ENCODE peak calls at places on chromosome 6, in four cellular contexts. S is thoracic aorta, Y is tibial artery, G is cardiac muscle cell. X is an unnamed sample.

GRCh38 chr6:104459543-104459942 is 400.2 kb downstream of the HACE1 start:
- DNase-seq in G (no peak), Y (no peak), S (no peak), X (no peak)

GRCh38 chr6:127177030-127177928 is 58.8 kb downstream of the RSPO3 start:
- DNase-seq in G (peak; percentile 61), S (no peak), Y (no peak), X (no peak)

GRCh38 chr6:131861356-131861755 is 53.5 kb downstream of the ENPP1 start:
- DNase-seq in S (no peak), G (peak; percentile 48), Y (no peak), X (no peak)

GRCh38 chr6:34491091-34491430 is 25.2 kb downstream of the PACSIN1 start:
- DNase-seq in Y (peak; percentile 25), S (no peak), G (peak; percentile 61), X (no peak)

GRCh38 chr6:166836785-166837718 is 119.3 kb downstream of the RNASET2 start:
- DNase-seq in Y (no peak), S (no peak), G (no peak), X (no peak)

GRCh38 chr6:163634514-163635171 is 220.1 kb downstream of the QKI start:
- DNase-seq in G (no peak), S (no peak), Y (no peak), X (no peak)

GRCh38 chr6:73511796-73512195 is 9.0 kb downstream of the EEF1A1 start:
- DNase-seq in Y (no peak), G (no peak), S (no peak), X (no peak)

GRCh38 chr6:154302111-154302752 is 54.4 kb downstream of the IPCEF1 start:
- DNase-seq in G (peak; percentile 70), Y (no peak), S (no peak), X (no peak)

GRCh38 chr6:2876210-2877056 is 26.7 kb downstream of the SERPINB9 start:
- DNase-seq in S (no peak), G (peak; percentile 95), Y (peak; percentile 63), X (no peak)

GRCh38 chr6:57021086-57021720 is 25.3 kb upstream of the KIAA1586 start:
- DNase-seq in Y (no peak), G (peak; percentile 69), S (no peak), X (no peak)

GRCh38 chr6:15061176-15061575 is 184.7 kb upstream of the JARID2 start:
- DNase-seq in G (no peak), S (no peak), Y (no peak), X (no peak)

GRCh38 chr6:140182819-140183218 is 808.4 kb upstream of the CITED2 start:
- DNase-seq in G (no peak), Y (no peak), S (no peak), X (no peak)

GRCh38 chr6:16973071-16973470 is 128.8 kb upstream of the STMND1 start:
- DNase-seq in G (no peak), Y (no peak), S (no peak), X (no peak)

GRCh38 chr6:52976591-52977035 is 18.5 kb downstream of the GSTA4 start:
- DNase-seq in S (no peak), G (no peak), Y (peak; percentile 30), X (no peak)

GRCh38 chr6:159043986-159044385 is 805 bp downstream of the TAGAP start:
- DNase-seq in S (no peak), Y (no peak), G (no peak), X (no peak)

GRCh38 chr6:28489366-28490190 is 26.0 kb downstream of the GPX6 start:
- DNase-seq in Y (no peak), G (peak; percentile 85), S (no peak), X (no peak)

GRCh38 chr6:47308674-47309325 is 905 bp downstream of the TNFRSF21 start:
- DNase-seq in Y (no peak), G (peak; percentile 27), S (no peak), X (no peak)

GRCh38 chr6:131061041-131061770 is 1.8 kb downstream of the EPB41L2 start:
- DNase-seq in Y (no peak), G (peak; percentile 70), S (no peak), X (no peak)

GRCh38 chr6:35484921-35485392 is 11.9 kb downstream of the TEAD3 start:
- DNase-seq in S (no peak), Y (no peak), G (no peak), X (no peak)

GRCh38 chr6:136072691-136073090 is 177.4 kb downstream of the MTFR2 start:
- DNase-seq in Y (no peak), S (no peak), G (no peak), X (no peak)

GRCh38 chr6:57029213-57029612 is 17.3 kb upstream of the KIAA1586 start:
- DNase-seq in S (no peak), Y (no peak), G (no peak), X (no peak)

GRCh38 chr6:36897629-36898028 is 11.9 kb downstream of the C6orf89 start:
- DNase-seq in S (no peak), G (no peak), Y (no peak), X (no peak)

GRCh38 chr6:127879685-127880084 is 21.2 kb downstream of the THEMIS start:
- DNase-seq in Y (no peak), S (no peak), G (peak; percentile 42), X (no peak)

GRCh38 chr6:35275417-35275816 is 15.9 kb downstream of the ZNF76 start:
- DNase-seq in Y (no peak), G (peak; percentile 4), S (no peak), X (no peak)

GRCh38 chr6:162313922-162314660 is 413.5 kb downstream of the PRKN start:
- DNase-seq in G (no peak), S (no peak), Y (no peak), X (no peak)

GRCh38 chr6:35532141-35532540 is 19.4 kb upstream of the TULP1 start:
- DNase-seq in Y (no peak), S (no peak), G (no peak), X (no peak)

GRCh38 chr6:107491791-107492674 is 2.1 kb downstream of the SOBP start:
- DNase-seq in S (no peak), Y (peak; percentile 55), G (peak; percentile 87), X (no peak)

GRCh38 chr6:25312034-25312620 is 33.0 kb downstream of the CARMIL1 start:
- DNase-seq in S (no peak), Y (no peak), G (peak; percentile 90), X (no peak)

GRCh38 chr6:125267806-125268523 is 33.8 kb downstream of the HDDC2 start:
- DNase-seq in Y (no peak), S (no peak), G (peak; percentile 20), X (no peak)

GRCh38 chr6:32785781-32786533 is 22.6 kb upstream of the HLA-DQB2 start:
- DNase-seq in S (no peak), Y (peak; percentile 36), G (peak; percentile 77), X (no peak)

GRCh38 chr6:141866731-141867502 is 265.8 kb upstream of the GJE1 start:
- DNase-seq in Y (no peak), G (no peak), S (no peak), X (no peak)

DNA sequence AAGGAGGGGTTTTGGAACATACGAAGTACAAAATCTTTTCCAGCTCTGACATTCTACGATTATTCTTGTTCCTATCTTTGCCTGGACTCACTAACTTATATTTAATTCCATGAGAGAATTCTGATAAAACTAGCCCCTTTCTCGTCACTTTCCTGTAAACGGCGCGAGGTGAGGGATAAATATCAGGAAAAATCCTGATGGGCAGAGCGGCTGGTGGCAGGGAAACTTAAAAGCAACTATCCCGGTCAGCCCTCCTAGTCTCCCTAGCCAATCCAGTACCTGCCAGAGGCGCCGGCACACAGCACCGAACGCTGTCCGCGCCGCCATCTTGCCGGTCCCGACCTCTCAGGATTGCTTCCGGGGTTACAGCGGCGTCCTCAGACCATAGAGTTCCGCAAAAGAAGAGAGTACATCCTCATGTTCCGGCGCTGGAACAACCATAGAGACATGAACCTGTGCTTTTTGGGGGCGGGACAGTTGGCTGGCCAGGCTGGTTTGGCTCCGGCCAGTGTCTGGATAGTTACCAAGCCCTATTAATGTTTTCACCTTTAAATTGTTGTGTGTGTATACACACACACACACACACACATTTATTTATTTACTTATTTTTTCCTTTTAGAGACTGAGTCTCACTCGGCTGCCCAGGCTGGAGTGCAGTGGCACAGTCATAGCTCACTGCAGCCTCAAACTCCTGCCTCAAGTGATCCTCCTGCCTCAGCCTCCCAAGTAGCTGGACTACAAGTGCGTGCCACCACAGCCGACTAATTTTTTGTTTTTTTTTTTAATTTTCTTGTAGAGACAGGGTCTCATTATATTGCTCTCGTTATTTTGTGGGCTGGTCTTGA is at the start of gene MRPS10:
- DNase-seq in Y (peak; percentile 92), S (peak; percentile 77), G (peak; percentile 96), X (peak; percentile 84)
- TF ChIP-seq CTCF in Y (no peak), S (no peak), G (no peak), X (no peak)

GRCh38 chr6:121426686-121427085 is 8.8 kb upstream of the GJA1 start:
- DNase-seq in G (no peak), S (no peak), Y (no peak), X (no peak)
- TF ChIP-seq CTCF in G (no peak), S (no peak), Y (no peak), X (no peak)

GRCh38 chr6:144285548-144285797 is 338 bp downstream of the UTRN start:
- DNase-seq in Y (no peak), G (no peak), S (no peak), X (no peak)

GRCh38 chr6:144284474-144284752 is 722 bp upstream of the UTRN start:
- DNase-seq in S (no peak), Y (no peak), G (no peak), X (no peak)

GRCh38 chr6:144284753-144285547 is at the start of gene UTRN:
- DNase-seq in G (peak; percentile 90), Y (peak; percentile 79), S (peak; percentile 18), X (no peak)

GRCh38 chr6:144285798-144286502 is 815 bp downstream of the UTRN start:
- DNase-seq in G (peak; percentile 57), S (peak; percentile 36), Y (peak; percentile 79), X (peak; percentile 28)

DNA sequence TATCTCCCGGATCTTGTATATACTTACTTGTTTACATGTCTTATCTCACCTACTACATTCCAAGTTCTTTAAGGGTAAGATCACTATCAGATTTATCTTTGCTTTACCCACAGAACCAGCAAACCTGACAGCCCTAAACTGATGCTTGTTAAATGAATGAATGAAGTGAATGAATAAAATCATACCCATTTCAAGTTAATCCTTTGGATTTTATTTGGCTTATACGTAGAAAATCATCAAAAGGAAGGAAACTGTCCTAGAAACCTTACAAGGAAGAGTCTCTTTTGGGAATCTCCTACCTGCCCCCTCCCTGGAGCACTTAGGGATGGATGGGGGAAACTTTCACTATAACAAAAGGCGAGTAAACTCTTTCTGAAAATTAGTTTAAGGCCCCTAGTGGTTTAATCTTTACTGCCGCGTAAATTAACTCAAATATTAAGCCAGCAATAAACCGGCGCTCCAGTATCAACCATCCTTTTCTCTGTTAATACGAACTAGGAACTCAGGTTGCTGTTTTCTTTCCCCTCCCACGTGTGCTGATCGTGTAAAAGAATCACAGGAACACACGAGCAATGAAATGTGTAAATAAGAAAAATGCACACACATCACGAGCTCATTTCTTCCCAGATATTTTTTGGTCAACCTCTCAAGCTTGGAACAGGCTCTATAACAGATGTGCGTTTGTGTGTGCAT is 1.2 kb upstream of the UTRN start:
- DNase-seq in S (no peak), Y (no peak), G (peak; percentile 38), X (no peak)
- TF ChIP-seq CTCF in S (no peak), Y (no peak), G (peak; percentile 23), X (no peak)

GRCh38 chr6:99219788-99220187 is 129.7 kb downstream of the FAXC start:
- DNase-seq in G (no peak), S (no peak), Y (no peak), X (no peak)

DNA sequence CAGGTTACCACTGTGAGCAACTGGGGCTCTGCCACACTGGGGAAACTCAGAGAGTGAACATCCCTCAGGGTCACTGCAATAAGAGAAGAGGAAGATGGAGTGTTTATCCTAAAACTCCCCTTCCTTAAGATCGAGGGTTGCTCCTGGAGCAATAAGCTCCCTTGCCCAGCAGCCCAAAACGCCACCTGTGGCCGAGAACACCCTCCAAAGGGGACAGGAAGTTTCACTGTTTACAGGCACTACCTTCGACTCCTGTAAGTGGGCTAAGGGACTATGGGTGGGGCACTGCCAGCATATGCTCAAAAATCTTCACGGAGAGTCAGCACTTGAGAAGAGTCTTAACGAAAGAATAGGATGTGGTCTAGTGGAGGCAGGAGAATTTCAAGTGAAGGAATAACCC is 132.5 kb downstream of the FAXC start:
- DNase-seq in G (no peak), Y (no peak), S (no peak), X (no peak)
- TF ChIP-seq CTCF in G (no peak), Y (no peak), S (no peak), X (no peak)